ENCODE peak calls at places on chromosomes 5 and 9, in five cellular contexts. G is bronchial epithelial cell; H is HFFc6; F is effector CD4-positive, alpha-beta T cell; T is EL. Y is an unnamed sample.

GRCh38 chr5:179699640-179700298 is 1.0 kb downstream of the CANX start:
- DNase-seq in T (peak; percentile 38), H (peak; percentile 32), F (no peak), G (peak; percentile 41), Y (no peak)

GRCh38 chr9:114130141-114130540 is 25.2 kb upstream of the COL27A1 start:
- DNase-seq in F (no peak), H (no peak), G (no peak), T (no peak), Y (no peak)

GRCh38 chr5:178304016-178304415 is 71.4 kb upstream of the PHYKPL start:
- DNase-seq in T (no peak), H (no peak), G (no peak), F (no peak), Y (no peak)

GRCh38 chr5:21219255-21219654 is 1231.3 kb upstream of the CDH18 start:
- DNase-seq in G (peak; percentile 88), T (no peak), H (no peak), F (no peak), Y (peak; percentile 9)

GRCh38 chr5:175710361-175710760 is 52.5 kb downstream of the HRH2 start:
- DNase-seq in T (no peak), H (no peak), F (no peak), G (no peak), Y (no peak)

GRCh38 chr9:133101356-133102189 is 19.5 kb downstream of the RALGDS start:
- DNase-seq in H (no peak), F (no peak), T (no peak), G (no peak), Y (no peak)

GRCh38 chr9:13915591-13916301 is 398.2 kb downstream of the NFIB start:
- DNase-seq in F (no peak), T (no peak), H (no peak), G (peak; percentile 16), Y (no peak)

GRCh38 chr5:33491941-33492340 is 51.2 kb downstream of the TARS1 start:
- DNase-seq in H (peak; percentile 19), G (no peak), T (no peak), F (no peak), Y (no peak)

GRCh38 chr9:89923961-89924504 is 319.2 kb downstream of the GADD45G start:
- DNase-seq in T (no peak), F (no peak), G (peak; percentile 11), H (no peak), Y (no peak)

GRCh38 chr5:66299463-66299862 is 155.4 kb downstream of the SREK1 start:
- DNase-seq in F (no peak), H (no peak), T (no peak), G (no peak), Y (no peak)

GRCh38 chr9:126516936-126517750 is 96.6 kb upstream of the LMX1B start:
- DNase-seq in G (peak; percentile 78), H (peak; percentile 78), F (no peak), T (peak; percentile 90), Y (peak; percentile 97)

GRCh38 chr5:144189800-144190429 is 19.2 kb downstream of the KCTD16 start:
- DNase-seq in G (peak; percentile 97), H (peak; percentile 81), T (peak; percentile 88), F (peak; percentile 74), Y (peak; percentile 14)

GRCh38 chr5:83426855-83427254 is 44.7 kb upstream of the VCAN start:
- DNase-seq in T (no peak), F (no peak), G (no peak), H (no peak), Y (no peak)

GRCh38 chr5:153613143-153613542 is 122.7 kb downstream of the GRIA1 start:
- DNase-seq in G (peak; percentile 85), F (no peak), H (peak; percentile 29), T (peak; percentile 65), Y (no peak)

GRCh38 chr5:82584631-82585030 is 306.5 kb upstream of the RPS23 start:
- DNase-seq in F (no peak), G (no peak), T (no peak), H (no peak), Y (no peak)

GRCh38 chr5:127839072-127839471 is 135.9 kb downstream of the CCDC192 start:
- DNase-seq in H (no peak), F (no peak), T (no peak), G (no peak), Y (no peak)

Y was measured in H54.